ENCODE peak calls at places on chromosomes 16 and 17, in nine cellular contexts. One of them, this sample, is unnamed.

GRCh38 chr16:51875834-51876725 is 670.9 kb downstream of the TOX3 start:
- DNase-seq in stomach: no peak
- DNase-seq in GM23338: no peak
- DNase-seq in chondrocyte: no peak
- DNase-seq in transverse colon: no peak
- DNase-seq in foreskin fibroblast: no peak
- DNase-seq in cardiac fibroblast: no peak
- DNase-seq in RWPE1: no peak
- DNase-seq in neural crest cell: no peak
- DNase-seq in this sample: no peak

GRCh38 chr17:28916302-28916934 is 13.5 kb upstream of the DHRS13 start:
- DNase-seq in transverse colon: no peak
- DNase-seq in RWPE1: no peak
- DNase-seq in stomach: peak
- DNase-seq in cardiac fibroblast: peak
- DNase-seq in foreskin fibroblast: no peak
- DNase-seq in neural crest cell: peak
- DNase-seq in GM23338: peak
- DNase-seq in chondrocyte: no peak
- DNase-seq in this sample: peak

GRCh38 chr16:85321856-85322271 is 209.6 kb upstream of the CIBAR2 start:
- DNase-seq in RWPE1: no peak
- DNase-seq in foreskin fibroblast: peak
- DNase-seq in chondrocyte: no peak
- DNase-seq in stomach: peak
- DNase-seq in cardiac fibroblast: peak
- DNase-seq in GM23338: no peak
- DNase-seq in neural crest cell: no peak
- DNase-seq in transverse colon: peak
- DNase-seq in this sample: peak

GRCh38 chr16:67013823-67014640 is 14.9 kb upstream of the CBFB start:
- DNase-seq in GM23338: peak
- DNase-seq in chondrocyte: peak
- DNase-seq in RWPE1: peak
- DNase-seq in stomach: peak
- DNase-seq in cardiac fibroblast: peak
- DNase-seq in foreskin fibroblast: peak
- DNase-seq in transverse colon: peak
- DNase-seq in neural crest cell: peak
- DNase-seq in this sample: peak

GRCh38 chr17:74812109-74812864 is 36.1 kb upstream of the NAT9 start:
- DNase-seq in transverse colon: no peak
- DNase-seq in cardiac fibroblast: no peak
- DNase-seq in foreskin fibroblast: no peak
- DNase-seq in RWPE1: no peak
- DNase-seq in neural crest cell: no peak
- DNase-seq in GM23338: no peak
- DNase-seq in stomach: no peak
- DNase-seq in chondrocyte: no peak
- DNase-seq in this sample: no peak

GRCh38 chr16:17476414-17477259 is 5.9 kb upstream of the XYLT1 start:
- DNase-seq in neural crest cell: peak
- DNase-seq in GM23338: peak
- DNase-seq in cardiac fibroblast: peak
- DNase-seq in foreskin fibroblast: peak
- DNase-seq in RWPE1: peak
- DNase-seq in chondrocyte: no peak
- DNase-seq in stomach: peak
- DNase-seq in transverse colon: peak
- DNase-seq in this sample: peak

GRCh38 chr17:49035470-49036269 is 38.5 kb downstream of the IGF2BP1 start:
- DNase-seq in GM23338: peak
- DNase-seq in stomach: peak
- DNase-seq in cardiac fibroblast: peak
- DNase-seq in chondrocyte: no peak
- DNase-seq in transverse colon: peak
- DNase-seq in neural crest cell: peak
- DNase-seq in foreskin fibroblast: no peak
- DNase-seq in RWPE1: peak
- DNase-seq in this sample: peak

GRCh38 chr16:19518423-19518822 is 3.5 kb downstream of the GDE1 start:
- DNase-seq in cardiac fibroblast: no peak
- DNase-seq in GM23338: no peak
- DNase-seq in transverse colon: no peak
- DNase-seq in RWPE1: no peak
- DNase-seq in foreskin fibroblast: no peak
- DNase-seq in chondrocyte: no peak
- DNase-seq in neural crest cell: no peak
- DNase-seq in stomach: no peak
- DNase-seq in this sample: no peak

DNA sequence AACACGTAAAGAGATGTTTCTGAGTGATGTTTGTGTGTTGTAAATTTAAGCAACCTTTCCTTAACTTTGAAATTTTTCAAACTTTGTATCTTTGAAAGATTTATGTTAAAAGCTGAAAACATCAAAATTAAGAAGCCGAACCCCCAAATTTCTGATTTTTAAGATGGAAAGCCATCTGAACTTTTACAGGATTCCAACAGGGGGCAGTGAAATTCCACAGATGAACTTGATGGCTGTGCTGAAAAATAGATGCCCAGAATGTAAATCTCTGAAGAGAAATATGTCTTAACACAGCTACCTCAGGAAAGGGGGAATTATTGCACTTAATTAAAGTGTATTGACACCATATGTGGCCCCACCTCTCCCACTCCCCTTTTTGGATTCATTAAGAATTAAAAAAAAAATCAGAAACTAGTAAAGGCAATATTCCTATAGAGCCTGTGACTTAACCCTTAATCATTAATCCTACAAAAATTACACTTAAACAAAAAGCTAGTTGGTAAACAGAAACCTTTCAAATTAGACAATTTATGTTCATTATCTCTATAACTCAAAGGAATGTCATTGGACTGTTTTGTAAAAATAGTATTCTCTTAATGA is 597.9 kb downstream of the KCNJ2 start:
- DNase-seq in GM23338: peak
- DNase-seq in transverse colon: no peak
- DNase-seq in foreskin fibroblast: peak
- DNase-seq in neural crest cell: peak
- DNase-seq in stomach: no peak
- DNase-seq in RWPE1: peak
- DNase-seq in chondrocyte: no peak
- DNase-seq in cardiac fibroblast: peak
- DNase-seq in this sample: no peak
- TF ChIP-seq CTCF in GM23338: peak
- TF ChIP-seq CTCF in transverse colon: peak
- TF ChIP-seq CTCF in foreskin fibroblast: peak
- TF ChIP-seq CTCF in neural crest cell: peak
- TF ChIP-seq CTCF in stomach: no peak
- TF ChIP-seq CTCF in RWPE1: peak
- TF ChIP-seq CTCF in chondrocyte: peak
- TF ChIP-seq CTCF in cardiac fibroblast: peak
- TF ChIP-seq CTCF in this sample: peak

GRCh38 chr16:1654505-1655268 is 23.4 kb upstream of the JPT2 start:
- DNase-seq in stomach: no peak
- DNase-seq in transverse colon: no peak
- DNase-seq in cardiac fibroblast: no peak
- DNase-seq in neural crest cell: no peak
- DNase-seq in foreskin fibroblast: no peak
- DNase-seq in chondrocyte: no peak
- DNase-seq in RWPE1: no peak
- DNase-seq in GM23338: no peak
- DNase-seq in this sample: no peak

GRCh38 chr16:1653023-1653422 is 25.1 kb upstream of the JPT2 start:
- DNase-seq in transverse colon: no peak
- DNase-seq in foreskin fibroblast: no peak
- DNase-seq in chondrocyte: no peak
- DNase-seq in neural crest cell: no peak
- DNase-seq in stomach: no peak
- DNase-seq in RWPE1: no peak
- DNase-seq in GM23338: no peak
- DNase-seq in cardiac fibroblast: no peak
- DNase-seq in this sample: no peak

GRCh38 chr16:1651055-1651454 is 27.0 kb upstream of the JPT2 start:
- DNase-seq in stomach: no peak
- DNase-seq in foreskin fibroblast: no peak
- DNase-seq in RWPE1: no peak
- DNase-seq in cardiac fibroblast: no peak
- DNase-seq in neural crest cell: peak
- DNase-seq in transverse colon: no peak
- DNase-seq in chondrocyte: no peak
- DNase-seq in GM23338: no peak
- DNase-seq in this sample: no peak

GRCh38 chr16:1650131-1650530 is 27.9 kb upstream of the JPT2 start:
- DNase-seq in transverse colon: no peak
- DNase-seq in chondrocyte: no peak
- DNase-seq in foreskin fibroblast: no peak
- DNase-seq in stomach: no peak
- DNase-seq in RWPE1: no peak
- DNase-seq in neural crest cell: no peak
- DNase-seq in cardiac fibroblast: no peak
- DNase-seq in GM23338: no peak
- DNase-seq in this sample: no peak

DNA sequence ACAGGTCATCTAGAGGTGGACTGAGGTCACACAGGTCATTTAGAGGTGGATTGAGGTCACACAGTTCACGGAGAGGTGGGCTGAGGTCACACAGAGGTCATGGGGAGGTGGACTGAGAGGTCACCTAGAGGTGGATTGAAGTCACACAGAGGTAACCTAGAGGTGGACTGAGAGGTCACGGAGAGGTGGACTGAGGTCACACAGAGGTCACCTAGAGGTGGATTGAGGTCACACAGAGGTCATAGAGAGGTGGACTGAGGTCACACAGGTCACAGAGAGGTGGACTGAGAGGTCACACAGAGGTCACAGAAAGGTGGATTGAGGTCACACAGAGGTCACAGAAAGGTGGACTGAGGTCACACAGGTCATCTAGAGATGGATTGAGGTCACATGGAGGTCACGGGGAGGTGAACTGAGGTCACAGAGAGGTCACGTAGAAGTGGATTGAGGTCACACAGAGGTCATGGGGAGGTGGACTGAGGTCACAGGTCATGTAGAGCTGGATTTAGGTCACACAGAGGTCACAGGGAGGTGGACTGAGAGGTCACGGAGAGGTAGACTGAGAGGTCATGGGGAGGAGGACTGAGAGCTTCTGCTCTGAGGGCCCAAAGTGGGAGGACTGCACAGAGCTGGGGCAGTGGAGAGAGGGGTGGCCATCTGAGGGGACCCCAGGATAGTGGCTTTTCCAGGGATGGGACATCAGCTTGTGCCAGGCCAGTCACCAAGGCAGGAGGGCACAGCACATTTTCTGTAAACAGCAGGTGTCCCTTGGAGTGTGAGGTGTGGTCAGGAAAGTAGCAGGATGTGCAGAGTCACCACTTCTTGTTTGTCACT is 26.4 kb upstream of the JPT2 start:
- DNase-seq in transverse colon: no peak
- DNase-seq in neural crest cell: peak
- DNase-seq in stomach: no peak
- DNase-seq in GM23338: no peak
- DNase-seq in chondrocyte: no peak
- DNase-seq in foreskin fibroblast: no peak
- DNase-seq in cardiac fibroblast: no peak
- DNase-seq in RWPE1: no peak
- DNase-seq in this sample: no peak
- TF ChIP-seq CTCF in transverse colon: no peak
- TF ChIP-seq CTCF in neural crest cell: no peak
- TF ChIP-seq CTCF in stomach: no peak
- TF ChIP-seq CTCF in GM23338: no peak
- TF ChIP-seq CTCF in chondrocyte: no peak
- TF ChIP-seq CTCF in foreskin fibroblast: no peak
- TF ChIP-seq CTCF in cardiac fibroblast: no peak
- TF ChIP-seq CTCF in RWPE1: no peak
- TF ChIP-seq CTCF in this sample: no peak

GRCh38 chr16:76370344-76370743 is 93.1 kb downstream of the CNTNAP4 start:
- DNase-seq in RWPE1: no peak
- DNase-seq in stomach: no peak
- DNase-seq in neural crest cell: no peak
- DNase-seq in transverse colon: no peak
- DNase-seq in GM23338: peak
- DNase-seq in cardiac fibroblast: no peak
- DNase-seq in foreskin fibroblast: no peak
- DNase-seq in chondrocyte: no peak
- DNase-seq in this sample: no peak
- TF ChIP-seq CTCF in RWPE1: no peak
- TF ChIP-seq CTCF in stomach: no peak
- TF ChIP-seq CTCF in neural crest cell: no peak
- TF ChIP-seq CTCF in transverse colon: no peak
- TF ChIP-seq CTCF in GM23338: no peak
- TF ChIP-seq CTCF in cardiac fibroblast: no peak
- TF ChIP-seq CTCF in foreskin fibroblast: no peak
- TF ChIP-seq CTCF in chondrocyte: no peak
- TF ChIP-seq CTCF in this sample: no peak

GRCh38 chr17:38557836-38558750 is 47.7 kb downstream of the SRCIN1 start:
- DNase-seq in neural crest cell: peak
- DNase-seq in cardiac fibroblast: peak
- DNase-seq in transverse colon: peak
- DNase-seq in GM23338: peak
- DNase-seq in stomach: peak
- DNase-seq in chondrocyte: no peak
- DNase-seq in foreskin fibroblast: peak
- DNase-seq in RWPE1: peak
- DNase-seq in this sample: peak

GRCh38 chr17:38560503-38561318 is 45.0 kb downstream of the SRCIN1 start:
- DNase-seq in transverse colon: no peak
- DNase-seq in cardiac fibroblast: peak
- DNase-seq in RWPE1: no peak
- DNase-seq in neural crest cell: no peak
- DNase-seq in GM23338: peak
- DNase-seq in stomach: no peak
- DNase-seq in chondrocyte: no peak
- DNase-seq in foreskin fibroblast: peak
- DNase-seq in this sample: no peak

GRCh38 chr17:38559880-38560230 is 45.9 kb downstream of the SRCIN1 start:
- DNase-seq in transverse colon: no peak
- DNase-seq in GM23338: no peak
- DNase-seq in RWPE1: no peak
- DNase-seq in stomach: no peak
- DNase-seq in foreskin fibroblast: no peak
- DNase-seq in chondrocyte: no peak
- DNase-seq in neural crest cell: no peak
- DNase-seq in cardiac fibroblast: no peak
- DNase-seq in this sample: no peak

GRCh38 chr17:38558751-38559024 is 47.1 kb downstream of the SRCIN1 start:
- DNase-seq in GM23338: peak
- DNase-seq in foreskin fibroblast: no peak
- DNase-seq in transverse colon: no peak
- DNase-seq in neural crest cell: no peak
- DNase-seq in chondrocyte: no peak
- DNase-seq in RWPE1: no peak
- DNase-seq in stomach: no peak
- DNase-seq in cardiac fibroblast: no peak
- DNase-seq in this sample: no peak

DNA sequence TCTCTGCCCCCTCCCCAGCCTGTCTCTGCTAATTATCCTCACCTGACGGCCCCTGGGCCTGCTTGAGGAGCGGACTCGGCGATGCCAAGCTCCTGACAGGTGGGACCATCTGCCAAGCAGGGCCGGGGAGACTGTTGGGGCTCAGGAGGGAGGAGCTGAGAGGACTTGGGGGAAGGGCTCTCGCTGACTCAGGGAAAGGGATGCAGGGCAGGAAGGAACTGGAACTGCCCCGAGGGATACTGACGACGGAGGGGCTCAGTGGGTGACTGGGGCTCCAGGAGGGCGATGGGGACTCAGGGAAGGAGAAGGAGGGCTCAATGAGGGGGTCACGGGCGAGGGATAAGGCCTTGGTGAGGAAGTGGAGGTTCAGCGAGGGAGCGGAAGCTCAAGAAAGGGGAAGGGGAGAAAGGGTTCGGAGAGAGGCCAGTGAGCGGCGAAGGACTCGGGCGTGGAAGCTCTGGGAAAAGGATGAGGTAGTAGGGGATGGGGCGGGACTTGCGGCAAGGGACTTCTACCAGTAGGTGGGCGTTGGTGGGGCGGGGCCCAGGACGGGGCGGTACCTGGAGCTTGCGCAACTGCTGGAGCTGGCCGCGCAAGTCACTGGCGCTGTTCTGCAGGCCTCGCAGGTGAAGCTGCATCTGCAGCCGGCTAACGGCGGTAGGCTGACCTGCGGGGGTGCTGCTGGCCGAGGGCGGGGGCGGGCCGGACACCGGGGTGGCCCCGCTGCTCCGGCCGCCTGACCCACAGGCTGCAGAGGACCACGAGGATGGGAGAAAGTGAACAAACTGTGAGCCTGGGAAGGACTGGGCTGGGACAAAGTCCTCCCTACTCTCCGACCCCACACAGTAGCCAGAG is 46.5 kb downstream of the SRCIN1 start:
- DNase-seq in transverse colon: peak
- DNase-seq in RWPE1: peak
- DNase-seq in cardiac fibroblast: peak
- DNase-seq in foreskin fibroblast: peak
- DNase-seq in GM23338: peak
- DNase-seq in stomach: peak
- DNase-seq in neural crest cell: peak
- DNase-seq in chondrocyte: no peak
- DNase-seq in this sample: peak
- TF ChIP-seq CTCF in transverse colon: peak
- TF ChIP-seq CTCF in RWPE1: peak
- TF ChIP-seq CTCF in cardiac fibroblast: no peak
- TF ChIP-seq CTCF in foreskin fibroblast: no peak
- TF ChIP-seq CTCF in GM23338: peak
- TF ChIP-seq CTCF in stomach: no peak
- TF ChIP-seq CTCF in neural crest cell: peak
- TF ChIP-seq CTCF in chondrocyte: peak
- TF ChIP-seq CTCF in this sample: no peak